ENCODE peak calls at places on chromosomes 13 and 19, in six cellular contexts. S is gastrocnemius medialis, B is stomach, N is IMR-90, R is HCT116, H is tibial nerve. O is an unnamed sample.

GRCh38 chr13:84126671-84127171 is 244.4 kb upstream of the SLITRK1 start:
- DNase-seq in H (no peak), B (no peak), N (no peak), S (no peak), R (no peak), O (no peak)

GRCh38 chr19:49570997-49571676 is 9.2 kb downstream of the NOSIP start:
- DNase-seq in H (no peak), S (no peak), N (no peak), R (no peak), B (peak; percentile 53), O (no peak)

GRCh38 chr13:111396457-111396856 is 76.0 kb downstream of the TEX29 start:
- DNase-seq in N (no peak), R (no peak), B (peak; percentile 18), H (no peak), S (no peak), O (no peak)

GRCh38 chr13:37476874-37477273 is 121.7 kb downstream of the POSTN start:
- DNase-seq in R (no peak), B (no peak), N (peak; percentile 83), H (no peak), S (no peak), O (no peak)

GRCh38 chr19:48415395-48415794 is 21.9 kb downstream of the GRIN2D start:
- DNase-seq in S (peak; percentile 52), N (peak; percentile 36), B (peak; percentile 78), R (peak; percentile 84), H (peak; percentile 55), O (no peak)

GRCh38 chr19:36420961-36421748 is 2.7 kb upstream of the ZFP82 start:
- DNase-seq in B (no peak), H (no peak), R (no peak), N (peak; percentile 27), S (no peak), O (no peak)

GRCh38 chr13:45416521-45417125 is 1.6 kb downstream of the SLC25A30 start:
- DNase-seq in N (no peak), B (no peak), R (no peak), H (no peak), S (no peak), O (no peak)

GRCh38 chr19:11196406-11197287 is 698 bp downstream of the KANK2 start:
- DNase-seq in R (no peak), S (no peak), N (peak; percentile 28), H (no peak), B (peak; percentile 36), O (no peak)

GRCh38 chr19:7505682-7506384 is 10.1 kb upstream of the ZNF358 start:
- DNase-seq in S (no peak), R (no peak), B (no peak), H (no peak), N (no peak), O (no peak)

GRCh38 chr13:71408416-71408815 is 458.6 kb downstream of the DACH1 start:
- DNase-seq in R (no peak), H (no peak), B (no peak), N (no peak), S (no peak), O (no peak)

GRCh38 chr13:57666131-57666530 is 34.6 kb downstream of the PCDH17 start:
- DNase-seq in H (no peak), B (no peak), S (no peak), R (no peak), N (no peak), O (no peak)

GRCh38 chr19:44212865-44213346 is 574 bp downstream of the ZNF227 start:
- DNase-seq in B (no peak), R (no peak), H (no peak), S (no peak), N (peak; percentile 55), O (no peak)

GRCh38 chr13:110471833-110472162 is 89.7 kb downstream of the RAB20 start:
- DNase-seq in R (no peak), N (peak; percentile 37), S (peak; percentile 40), B (peak; percentile 35), H (no peak), O (no peak)

DNA sequence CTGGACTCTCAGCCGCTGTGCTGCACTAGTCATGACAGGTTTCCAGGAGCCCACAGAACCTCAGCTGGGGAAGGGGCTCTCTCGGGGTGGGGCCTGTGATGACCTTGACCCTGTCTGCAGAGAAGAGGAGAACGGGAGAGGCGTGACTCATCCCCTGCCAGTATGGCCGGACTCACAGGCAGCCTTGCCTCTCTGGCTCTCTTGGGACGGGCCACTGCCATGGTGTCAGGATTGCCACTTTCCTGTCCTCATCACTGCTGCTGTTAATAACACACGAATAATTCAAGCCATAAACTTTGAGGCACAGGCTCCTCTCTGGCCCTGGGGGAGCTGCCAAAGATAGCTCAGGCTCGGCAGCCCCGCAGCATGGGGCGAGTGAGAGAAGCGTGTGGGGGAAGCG is 295.3 kb downstream of the UQCRFS1 start:
- DNase-seq in H (no peak), S (no peak), B (no peak), R (no peak), N (no peak), O (no peak)
- TF ChIP-seq POLR2A in H (no peak), S (no peak), B (no peak), R (no peak), N (no peak), O (no peak)

GRCh38 chr19:34838753-34839431 is 65.9 kb upstream of the ZNF599 start:
- DNase-seq in R (no peak), N (no peak), S (no peak), H (no peak), B (peak; percentile 25), O (no peak)
- TF ChIP-seq CTCF in R (no peak), N (no peak), S (no peak), H (peak; percentile 17), B (no peak), O (no peak)

GRCh38 chr19:23769691-23770468 is 11.2 kb upstream of the ZNF681 start:
- DNase-seq in R (no peak), S (no peak), B (no peak), N (no peak), H (no peak), O (no peak)
- H3K36me3 ChIP-seq in R (no peaks in the 10 kb centered on the region), S (no peaks in the 10 kb centered on the region), B (peaks cover 3% of the 10 kb centered on the region), N (no peaks in the 10 kb centered on the region), H (no peaks in the 10 kb centered on the region), O (peaks cover 13% of the 10 kb centered on the region)

DNA sequence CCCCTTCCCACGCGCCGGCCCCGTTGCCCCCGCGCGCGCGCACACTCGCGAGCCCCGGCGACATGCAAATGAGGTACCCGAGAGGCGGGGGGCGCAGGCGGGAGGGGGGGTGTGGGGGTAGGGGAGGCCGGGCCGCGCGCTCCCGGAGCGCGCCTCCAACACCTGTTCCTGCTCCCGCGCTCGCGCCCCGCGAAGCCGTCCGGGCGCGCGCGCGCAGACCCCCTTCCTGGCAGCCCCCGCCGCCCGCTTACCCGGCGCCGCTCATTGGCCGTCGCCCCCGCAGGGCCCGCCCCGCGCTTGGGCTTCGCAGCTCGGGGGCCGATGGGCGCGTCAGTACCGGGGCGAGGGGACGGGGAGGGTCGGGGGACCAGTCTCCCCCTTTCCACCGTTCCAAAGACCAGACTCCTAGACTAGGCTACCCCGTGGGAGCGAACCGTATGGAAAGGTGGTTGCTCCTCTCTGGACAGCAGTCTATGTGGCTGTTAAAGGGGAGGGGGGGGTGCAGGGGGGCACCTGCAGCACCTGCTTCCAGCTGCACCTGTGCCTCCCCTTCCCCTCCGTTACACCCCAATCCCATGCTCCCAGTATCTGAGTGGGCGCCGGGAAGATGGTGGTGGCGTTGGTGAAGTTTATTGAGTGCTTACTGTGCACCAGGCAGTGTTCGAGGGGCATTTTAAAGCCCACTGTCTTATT is 394 bp downstream of the ZNF524 start:
- DNase-seq in N (peak; percentile 54), R (no peak), B (no peak), S (no peak), H (no peak), O (peak; percentile 67)
- TF ChIP-seq POLR2A in N (no peak), R (no peak), B (no peak), S (no peak), H (no peak), O (no peak)

GRCh38 chr19:1848399-1849131 is at the start of gene REXO1:
- DNase-seq in B (peak; percentile 98), R (peak; percentile 88), S (peak; percentile 85), N (peak; percentile 87), H (peak; percentile 91), O (peak; percentile 83)

GRCh38 chr19:1847684-1848398 is 442 bp downstream of the REXO1 start:
- DNase-seq in N (peak; percentile 40), B (no peak), S (no peak), H (no peak), R (no peak), O (no peak)

GRCh38 chr19:1849999-1850398 is 1.7 kb upstream of the REXO1 start:
- DNase-seq in B (no peak), H (no peak), N (no peak), S (no peak), R (no peak), O (no peak)

GRCh38 chr19:1847348-1847683 is 967 bp downstream of the REXO1 start:
- DNase-seq in S (no peak), N (no peak), H (no peak), R (no peak), B (no peak), O (no peak)

GRCh38 chr19:1849132-1849474 is 820 bp upstream of the REXO1 start:
- DNase-seq in R (no peak), B (no peak), N (no peak), H (no peak), S (no peak), O (no peak)
- TF ChIP-seq CTCF in R (no peak), B (no peak), N (no peak), H (no peak), S (no peak), O (no peak)